ENCODE peak calls at places on chromosomes 4 and X, in five cellular contexts. B, K, O, Z and N are unnamed samples.

GRCh38 chr4:170581322-170581721 is 491.6 kb upstream of the AADAT start:
- DNase-seq in B (peak; percentile 2), K (no peak), O (no peak), Z (no peak), N (no peak)

GRCh38 chr4:89486042-89486441 is 178.4 kb upstream of the GPRIN3 start:
- DNase-seq in B (no peak), K (no peak), O (no peak), Z (peak; percentile 8), N (no peak)

GRCh38 chr4:168707205-168707604 is 210.4 kb downstream of the PALLD start:
- DNase-seq in B (no peak), K (no peak), O (no peak), Z (no peak), N (no peak)

GRCh38 chr4:186149872-186150271 is 41.5 kb upstream of the CYP4V2 start:
- DNase-seq in B (peak; percentile 58), K (no peak), O (no peak), Z (no peak), N (peak; percentile 12)

GRCh38 chr4:73883306-73883705 is 14.1 kb downstream of the CXCL1 start:
- DNase-seq in B (no peak), K (no peak), O (peak; percentile 89), Z (peak; percentile 84), N (no peak)

GRCh38 chr4:44869985-44870384 is 143.6 kb upstream of the GNPDA2 start:
- DNase-seq in B (no peak), K (no peak), O (no peak), Z (no peak), N (no peak)

GRCh38 chrX:3712080-3712869 is 1.2 kb downstream of the PRKX start:
- DNase-seq in B (peak; percentile 24), K (no peak), O (peak; percentile 40), Z (peak; percentile 33), N (no peak)

GRCh38 chrX:8346060-8346459 is 118.6 kb upstream of the VCX3B start:
- DNase-seq in B (no peak), K (no peak), O (no peak), Z (no peak), N (no peak)

GRCh38 chr4:101851671-101852070 is 61.1 kb downstream of the BANK1 start:
- DNase-seq in B (no peak), K (no peak), O (no peak), Z (no peak), N (no peak)

GRCh38 chrX:153765138-153766079 is 1.4 kb downstream of the PLXNB3 start:
- DNase-seq in B (peak; percentile 92), K (no peak), O (peak; percentile 14), Z (no peak), N (no peak)

GRCh38 chr4:52780206-52780605 is 29.0 kb upstream of the ERVMER34-1 start:
- DNase-seq in B (no peak), K (no peak), O (peak; percentile 64), Z (peak; percentile 54), N (no peak)

GRCh38 chrX:108439434-108439883 is at the start of gene COL4A5:
- DNase-seq in B (peak; percentile 77), K (peak; percentile 74), O (peak; percentile 94), Z (peak; percentile 94), N (peak; percentile 72)

GRCh38 chrX:108437789-108438623 is at the start of gene COL4A6:
- DNase-seq in B (peak; percentile 15), K (peak; percentile 48), O (no peak), Z (no peak), N (no peak)

GRCh38 chrX:108439961-108440696 is 491 bp downstream of the COL4A5 start:
- DNase-seq in B (peak; percentile 32), K (peak; percentile 14), O (peak; percentile 49), Z (no peak), N (no peak)

GRCh38 chrX:108435261-108435660 is 3.0 kb downstream of the COL4A6 start:
- DNase-seq in B (no peak), K (no peak), O (no peak), Z (no peak), N (no peak)

GRCh38 chrX:108437354-108437753 is 868 bp downstream of the COL4A6 start:
- DNase-seq in B (no peak), K (no peak), O (no peak), Z (no peak), N (no peak)
- H3K4me3 ChIP-seq in B (no peak overlapping the region), K (peak overlapping the region; percentile 90), O (no peak overlapping the region), Z (peak overlapping the region; percentile 57), N (no peak overlapping the region)

GRCh38 chr4:113587156-113587555 is 174.4 kb downstream of the CAMK2D start:
- DNase-seq in B (no peak), K (no peak), O (no peak), Z (no peak), N (no peak)

GRCh38 chr4:113586072-113586471 is 175.5 kb downstream of the CAMK2D start:
- DNase-seq in B (no peak), K (no peak), O (no peak), Z (no peak), N (no peak)

GRCh38 chr4:113582737-113583136 is 178.8 kb downstream of the CAMK2D start:
- DNase-seq in B (peak; percentile 62), K (no peak), O (no peak), Z (no peak), N (no peak)

GRCh38 chr4:113587640-113588275 is 173.8 kb downstream of the CAMK2D start:
- DNase-seq in B (no peak), K (no peak), O (no peak), Z (no peak), N (no peak)

GRCh38 chr4:113584407-113585150 is 177.0 kb downstream of the CAMK2D start:
- DNase-seq in B (peak; percentile 80), K (no peak), O (peak; percentile 84), Z (peak; percentile 80), N (peak; percentile 38)
- H3K4me2 ChIP-seq in B (peak overlapping the region; percentile 33), K (peak overlapping the region; percentile 38), O (no peak overlapping the region), Z (peak overlapping the region; percentile 33), N (no peak overlapping the region)

DNA sequence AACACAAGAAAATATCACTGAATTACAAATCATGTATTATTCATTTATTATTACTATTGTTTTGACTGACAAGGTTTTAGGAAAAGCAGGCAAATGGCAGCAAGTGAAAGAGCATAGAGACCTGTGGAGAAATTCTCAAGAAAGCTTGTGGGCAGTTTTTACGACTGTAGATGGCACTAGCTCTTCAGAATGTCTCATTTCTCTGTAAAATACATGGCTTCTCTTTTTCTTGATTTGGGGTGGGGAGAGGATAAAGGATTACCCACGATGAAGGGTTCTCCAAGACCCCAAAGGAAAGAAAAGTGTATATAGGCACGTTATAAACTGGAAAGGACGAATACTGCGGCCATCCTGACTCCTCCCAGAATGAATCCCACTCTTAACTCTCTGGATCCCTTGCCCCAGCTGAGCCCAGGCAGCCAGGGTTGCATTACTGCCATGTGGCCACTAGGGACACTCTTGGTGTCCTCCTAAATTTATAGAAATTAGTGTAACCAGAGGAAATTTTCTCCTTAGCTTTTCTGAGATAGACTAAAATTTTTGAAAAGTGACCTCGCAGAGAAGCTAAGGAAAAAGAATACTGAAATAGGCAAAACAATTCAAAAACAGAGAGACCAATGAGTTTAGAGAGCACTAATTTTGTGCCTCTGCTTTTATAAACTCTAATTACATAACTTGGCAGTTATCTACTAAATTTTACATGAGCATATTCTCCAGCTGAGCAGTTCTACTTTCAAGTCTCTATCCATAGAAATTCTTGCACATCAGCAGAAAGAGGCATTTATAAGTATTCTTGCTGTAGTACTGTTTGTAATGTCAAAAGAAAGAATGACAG is 37.7 kb upstream of the PCDH19 start:
- DNase-seq in B (peak; percentile 8), K (peak; percentile 63), O (peak; percentile 3), Z (no peak), N (peak; percentile 28)
- H3K4me3 ChIP-seq in B (no peak overlapping the region), K (no peak overlapping the region), O (no peak overlapping the region), Z (no peak overlapping the region), N (no peak overlapping the region)

GRCh38 chrX:10158279-10158939 is 1.6 kb downstream of the CLCN4 start:
- DNase-seq in B (no peak), K (peak; percentile 25), O (no peak), Z (no peak), N (peak; percentile 37)

GRCh38 chrX:10155137-10155536 is 1.6 kb upstream of the CLCN4 start:
- DNase-seq in B (no peak), K (no peak), O (no peak), Z (no peak), N (no peak)

GRCh38 chrX:10156199-10157031 is at the start of gene CLCN4:
- DNase-seq in B (no peak), K (peak; percentile 59), O (peak; percentile 8), Z (no peak), N (peak; percentile 80)

GRCh38 chrX:10157545-10157944 is 770 bp downstream of the CLCN4 start:
- DNase-seq in B (no peak), K (no peak), O (peak; percentile 64), Z (peak; percentile 56), N (peak; percentile 75)

DNA sequence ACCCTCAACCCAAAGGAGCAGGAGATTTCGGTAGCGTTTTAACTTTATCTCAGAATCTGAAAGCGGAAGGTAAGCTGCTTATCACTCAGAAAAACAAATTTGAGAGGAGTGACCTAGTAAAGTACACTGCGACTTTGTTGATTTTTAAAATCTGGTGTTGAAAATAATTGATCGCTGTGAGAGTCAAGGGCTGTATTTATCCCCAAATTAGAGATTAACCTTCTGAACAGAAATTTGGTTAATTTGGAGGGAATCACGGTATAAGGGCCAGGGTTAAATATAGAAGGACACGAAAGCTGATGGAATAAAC is 212 bp downstream of the CLCN4 start:
- DNase-seq in B (no peak), K (no peak), O (no peak), Z (no peak), N (no peak)
- H3K4me2 ChIP-seq in B (no peak overlapping the region), K (peak overlapping the region; percentile 75), O (peak overlapping the region; percentile 75), Z (peak overlapping the region; percentile 85), N (peak overlapping the region; percentile 90)